ENCODE peak calls at places on chromosomes 7 and 10, in seven cellular contexts. Q, T, M, U, X, A and L are unnamed samples.

GRCh38 chr7:2299131-2299829 is 15.0 kb downstream of the SNX8 start:
- DNase-seq in Q (no peak), T (peak; percentile 88), M (peak; percentile 84), U (no peak), X (no peak), A (peak; percentile 88), L (peak; percentile 75)

GRCh38 chr10:9951481-9952257 is 1066.0 kb upstream of the CELF2 start:
- DNase-seq in Q (no peak), T (peak; percentile 23), M (no peak), U (no peak), X (no peak), A (peak; percentile 89), L (no peak)

GRCh38 chr7:156140447-156140846 is 328.2 kb upstream of the SHH start:
- DNase-seq in Q (no peak), T (no peak), M (peak; percentile 15), U (no peak), X (no peak), A (no peak), L (no peak)

GRCh38 chr10:42953684-42954674 is 122.9 kb upstream of the RET start:
- DNase-seq in Q (no peak), T (no peak), M (no peak), U (no peak), X (no peak), A (no peak), L (no peak)

GRCh38 chr7:75888464-75889222 is 9.8 kb downstream of the RHBDD2 start:
- DNase-seq in Q (no peak), T (no peak), M (peak; percentile 74), U (no peak), X (no peak), A (peak; percentile 39), L (no peak)

GRCh38 chr10:46555713-46556514 is 544 bp downstream of the GPRIN2 start:
- DNase-seq in Q (no peak), T (no peak), M (peak; percentile 88), U (peak; percentile 51), X (no peak), A (no peak), L (no peak)

GRCh38 chr7:17041324-17041723 is 159.5 kb upstream of the AGR3 start:
- DNase-seq in Q (peak; percentile 95), T (peak; percentile 96), M (no peak), U (no peak), X (peak; percentile 65), A (peak; percentile 96), L (no peak)

GRCh38 chr10:117382831-117383230 is 7.6 kb upstream of the PDZD8 start:
- DNase-seq in Q (no peak), T (no peak), M (no peak), U (no peak), X (no peak), A (no peak), L (no peak)

GRCh38 chr7:71695189-71695588 is 563.2 kb downstream of the GALNT17 start:
- DNase-seq in Q (no peak), T (no peak), M (no peak), U (no peak), X (no peak), A (peak; percentile 48), L (no peak)

GRCh38 chr7:100801833-100802568 is 25.3 kb downstream of the EPHB4 start:
- DNase-seq in Q (peak; percentile 91), T (peak; percentile 87), M (peak; percentile 87), U (peak; percentile 30), X (peak; percentile 49), A (peak; percentile 91), L (no peak)

GRCh38 chr7:32673275-32673983 is 178.1 kb downstream of the AVL9 start:
- DNase-seq in Q (no peak), T (no peak), M (no peak), U (no peak), X (no peak), A (no peak), L (no peak)

GRCh38 chr7:134932707-134933370 is 53.5 kb upstream of the AGBL3 start:
- DNase-seq in Q (no peak), T (peak; percentile 37), M (no peak), U (no peak), X (no peak), A (peak; percentile 98), L (peak; percentile 27)

GRCh38 chr10:5014936-5015335 is 11.3 kb upstream of the AKR1C2 start:
- DNase-seq in Q (peak; percentile 37), T (no peak), M (no peak), U (no peak), X (no peak), A (no peak), L (no peak)

GRCh38 chr7:6248581-6248980 is 23.8 kb downstream of the CYTH3 start:
- DNase-seq in Q (peak; percentile 86), T (peak; percentile 88), M (no peak), U (no peak), X (peak; percentile 50), A (peak; percentile 86), L (no peak)

GRCh38 chr7:45052011-45052410 is 36.8 kb downstream of the NACAD start:
- DNase-seq in Q (no peak), T (no peak), M (no peak), U (no peak), X (no peak), A (no peak), L (no peak)

GRCh38 chr10:71532878-71533277 is 136.2 kb downstream of the CDH23 start:
- DNase-seq in Q (no peak), T (no peak), M (no peak), U (no peak), X (no peak), A (no peak), L (no peak)

GRCh38 chr10:42475168-42476098 is 162.9 kb downstream of the ZNF33B start:
- DNase-seq in Q (no peak), T (peak; percentile 16), M (no peak), U (no peak), X (no peak), A (no peak), L (no peak)

GRCh38 chr10:92969151-92969550 is 91.4 kb upstream of the CYP26C1 start:
- DNase-seq in Q (no peak), T (peak; percentile 75), M (no peak), U (no peak), X (no peak), A (peak; percentile 39), L (no peak)

GRCh38 chr7:141071855-141072547 is 1.9 kb upstream of the TMEM178B start:
- DNase-seq in Q (no peak), T (no peak), M (no peak), U (peak; percentile 8), X (no peak), A (no peak), L (no peak)

GRCh38 chr10:123359539-123359938 is 205.3 kb downstream of the BUB3 start:
- DNase-seq in Q (no peak), T (no peak), M (no peak), U (no peak), X (no peak), A (no peak), L (peak; percentile 22)

GRCh38 chr7:50603288-50603687 is 38.1 kb upstream of the DDC start:
- DNase-seq in Q (no peak), T (no peak), M (no peak), U (no peak), X (no peak), A (no peak), L (no peak)

GRCh38 chr10:28986117-28986792 is 302.6 kb upstream of the LYZL1 start:
- DNase-seq in Q (peak; percentile 80), T (peak; percentile 42), M (no peak), U (no peak), X (no peak), A (peak; percentile 83), L (no peak)

GRCh38 chr7:91504919-91505318 is 240.7 kb downstream of the FZD1 start:
- DNase-seq in Q (no peak), T (no peak), M (no peak), U (no peak), X (no peak), A (no peak), L (no peak)

GRCh38 chr7:149147730-149148653 is 739 bp downstream of the ZNF398 start:
- DNase-seq in Q (peak; percentile 34), T (peak; percentile 51), M (peak; percentile 84), U (peak; percentile 45), X (no peak), A (peak; percentile 71), L (peak; percentile 74)

GRCh38 chr10:26503911-26504310 is 65.8 kb downstream of the APBB1IP start:
- DNase-seq in Q (no peak), T (no peak), M (no peak), U (no peak), X (no peak), A (no peak), L (no peak)

GRCh38 chr7:69564454-69565417 is 33.5 kb upstream of the AUTS2 start:
- DNase-seq in Q (no peak), T (no peak), M (no peak), U (no peak), X (no peak), A (peak; percentile 52), L (no peak)

GRCh38 chr7:159097661-159098423 is 46.8 kb downstream of the VIPR2 start:
- DNase-seq in Q (no peak), T (no peak), M (peak; percentile 59), U (no peak), X (no peak), A (no peak), L (no peak)

GRCh38 chr10:104293021-104293420 is 24.0 kb downstream of the GSTO2 start:
- DNase-seq in Q (peak; percentile 77), T (peak; percentile 82), M (no peak), U (no peak), X (no peak), A (peak; percentile 58), L (no peak)

GRCh38 chr7:12315049-12315448 is 88.6 kb downstream of the VWDE start:
- DNase-seq in Q (no peak), T (no peak), M (no peak), U (no peak), X (no peak), A (peak; percentile 18), L (no peak)

GRCh38 chr10:80108576-80109239 is 23.8 kb upstream of the PLAC9 start:
- DNase-seq in Q (no peak), T (no peak), M (no peak), U (no peak), X (no peak), A (no peak), L (no peak)